ENCODE peak calls at places on chromosomes 1 and 21, in four cellular contexts. I is RPMI7951, Q is astrocyte of the spinal cord, E is hypothalamus. P is an unnamed sample.
A peak's percentile ranks its signal among the peaks of the same experiment; 100 is the strongest.

GRCh38 chr1:174074757-174075156 is 52.6 kb upstream of the RC3H1 start:
- DNase-seq in I (peak; percentile 28), Q (peak; percentile 39), E (no peak), P (no peak)

GRCh38 chr1:45982359-45982758 is 150.1 kb downstream of the PIK3R3 start:
- DNase-seq in I (no peak), Q (no peak), E (no peak), P (no peak)

GRCh38 chr1:81477704-81478103 is 323.0 kb upstream of the ADGRL2 start:
- DNase-seq in I (no peak), Q (no peak), E (no peak), P (no peak)

GRCh38 chr1:37861151-37861550 is 1.8 kb upstream of the MTF1 start:
- DNase-seq in I (peak; percentile 4), Q (no peak), E (no peak), P (no peak)

GRCh38 chr1:156772728-156773497 is 5.6 kb downstream of the PRCC start:
- DNase-seq in I (no peak), Q (no peak), E (no peak), P (no peak)

GRCh38 chr21:28215214-28215954 is 777.3 kb downstream of the LTN1 start:
- DNase-seq in I (peak; percentile 81), Q (no peak), E (no peak), P (peak; percentile 38)

GRCh38 chr1:160767417-160768294 is 28.3 kb upstream of the LY9 start:
- DNase-seq in I (peak; percentile 13), Q (no peak), E (no peak), P (peak; percentile 37)

GRCh38 chr1:55541296-55541695 is 326.1 kb upstream of the USP24 start:
- DNase-seq in I (no peak), Q (no peak), E (no peak), P (no peak)

GRCh38 chr1:85683292-85684025 is 24.8 kb downstream of the ZNHIT6 start:
- DNase-seq in I (no peak), Q (no peak), E (no peak), P (no peak)

GRCh38 chr1:231407537-231408396 is 14.3 kb downstream of the EGLN1 start:
- DNase-seq in I (peak; percentile 22), Q (peak; percentile 45), E (no peak), P (peak; percentile 35)

GRCh38 chr1:5111581-5111980 is 457.2 kb downstream of the AJAP1 start:
- DNase-seq in I (no peak), Q (no peak), E (no peak), P (no peak)

GRCh38 chr1:109277434-109278204 is 5.3 kb downstream of the PSRC1 start:
- DNase-seq in I (peak; percentile 66), Q (peak; percentile 58), E (peak; percentile 49), P (peak; percentile 83)

P was measured in Daoy.